ENCODE peak calls at places on chromosomes 7 and 10, in four cellular contexts. One of them, this sample, is unnamed.

GRCh38 chr7:78018541-78019456 is 220.2 kb downstream of the PHTF2 start:
- DNase-seq in dorsolateral prefrontal cortex: no peak
- DNase-seq in fibroblast of pulmonary artery: peak
- DNase-seq in CD8-positive, alpha-beta T cell: no peak
- DNase-seq in this sample: peak

GRCh38 chr7:96014617-96015016 is 242.3 kb downstream of the DYNC1I1 start:
- DNase-seq in dorsolateral prefrontal cortex: no peak
- DNase-seq in fibroblast of pulmonary artery: no peak
- DNase-seq in CD8-positive, alpha-beta T cell: no peak
- DNase-seq in this sample: no peak

GRCh38 chr7:11345621-11346020 is 371.9 kb downstream of the PHF14 start:
- DNase-seq in dorsolateral prefrontal cortex: no peak
- DNase-seq in fibroblast of pulmonary artery: peak
- DNase-seq in CD8-positive, alpha-beta T cell: no peak
- DNase-seq in this sample: no peak

GRCh38 chr7:47670738-47671137 is 88.8 kb upstream of the TNS3 start:
- DNase-seq in dorsolateral prefrontal cortex: no peak
- DNase-seq in fibroblast of pulmonary artery: no peak
- DNase-seq in CD8-positive, alpha-beta T cell: no peak
- DNase-seq in this sample: no peak

GRCh38 chr7:148110097-148110868 is 480.3 kb upstream of the C7orf33 start:
- DNase-seq in dorsolateral prefrontal cortex: no peak
- DNase-seq in fibroblast of pulmonary artery: no peak
- DNase-seq in CD8-positive, alpha-beta T cell: no peak
- DNase-seq in this sample: no peak

GRCh38 chr7:101185258-101185839 is 5.3 kb upstream of the NAT16 start:
- DNase-seq in dorsolateral prefrontal cortex: no peak
- DNase-seq in fibroblast of pulmonary artery: no peak
- DNase-seq in CD8-positive, alpha-beta T cell: no peak
- DNase-seq in this sample: no peak

GRCh38 chr7:34430456-34430855 is 227.6 kb upstream of the NPSR1 start:
- DNase-seq in dorsolateral prefrontal cortex: no peak
- DNase-seq in fibroblast of pulmonary artery: peak
- DNase-seq in CD8-positive, alpha-beta T cell: no peak
- DNase-seq in this sample: peak

GRCh38 chr10:84135836-84136235 is 3.5 kb upstream of the GHITM start:
- DNase-seq in dorsolateral prefrontal cortex: no peak
- DNase-seq in fibroblast of pulmonary artery: no peak
- DNase-seq in CD8-positive, alpha-beta T cell: no peak
- DNase-seq in this sample: no peak

GRCh38 chr10:49143249-49143648 is 9.4 kb upstream of the FAM170B start:
- DNase-seq in dorsolateral prefrontal cortex: no peak
- DNase-seq in fibroblast of pulmonary artery: no peak
- DNase-seq in CD8-positive, alpha-beta T cell: no peak
- DNase-seq in this sample: no peak

GRCh38 chr7:105521027-105521730 is 892 bp downstream of the PUS7 start:
- DNase-seq in dorsolateral prefrontal cortex: peak
- DNase-seq in fibroblast of pulmonary artery: peak
- DNase-seq in CD8-positive, alpha-beta T cell: peak
- DNase-seq in this sample: peak

GRCh38 chr7:71990138-71990462 is 422.0 kb downstream of the CALN1 start:
- DNase-seq in dorsolateral prefrontal cortex: no peak
- DNase-seq in fibroblast of pulmonary artery: no peak
- DNase-seq in CD8-positive, alpha-beta T cell: no peak
- DNase-seq in this sample: no peak

DNA sequence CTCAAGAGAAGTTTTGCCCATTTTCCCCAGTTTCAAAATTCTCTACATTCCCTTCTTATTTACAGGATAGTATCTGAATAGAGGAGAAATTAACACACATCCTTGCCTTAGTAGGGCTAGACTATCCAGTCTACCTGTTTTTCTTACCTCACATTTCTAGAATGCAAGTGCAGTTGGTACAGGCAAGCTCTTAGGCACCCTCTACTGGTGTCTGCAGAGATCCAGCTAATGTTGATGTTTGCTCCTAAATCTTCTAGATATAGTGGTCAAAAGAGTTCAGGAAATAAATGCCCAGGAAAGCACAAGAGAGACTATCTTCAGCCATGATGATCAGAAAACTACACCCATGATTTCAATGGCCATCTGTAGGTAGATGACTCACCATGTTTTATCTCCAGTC is 205.3 kb downstream of the HTR7 start:
- DNase-seq in dorsolateral prefrontal cortex: no peak
- DNase-seq in fibroblast of pulmonary artery: peak
- DNase-seq in CD8-positive, alpha-beta T cell: no peak
- DNase-seq in this sample: peak
- TF ChIP-seq CTCF in dorsolateral prefrontal cortex: no peak
- TF ChIP-seq CTCF in fibroblast of pulmonary artery: peak
- TF ChIP-seq CTCF in CD8-positive, alpha-beta T cell: no peak
- TF ChIP-seq CTCF in this sample: peak

GRCh38 chr7:35623381-35623780 is 71.6 kb downstream of the HERPUD2 start:
- DNase-seq in dorsolateral prefrontal cortex: no peak
- DNase-seq in fibroblast of pulmonary artery: no peak
- DNase-seq in CD8-positive, alpha-beta T cell: no peak
- DNase-seq in this sample: no peak
- H3K4me3 ChIP-seq in dorsolateral prefrontal cortex: no peak
- H3K4me3 ChIP-seq in fibroblast of pulmonary artery: no peak
- H3K4me3 ChIP-seq in CD8-positive, alpha-beta T cell: no peak
- H3K4me3 ChIP-seq in this sample: no peak

GRCh38 chr7:55144333-55144954 is 125.6 kb downstream of the EGFR start:
- DNase-seq in dorsolateral prefrontal cortex: no peak
- DNase-seq in fibroblast of pulmonary artery: no peak
- DNase-seq in CD8-positive, alpha-beta T cell: no peak
- DNase-seq in this sample: no peak
- TF ChIP-seq CTCF in dorsolateral prefrontal cortex: no peak
- TF ChIP-seq CTCF in fibroblast of pulmonary artery: peak
- TF ChIP-seq CTCF in CD8-positive, alpha-beta T cell: no peak
- TF ChIP-seq CTCF in this sample: peak

DNA sequence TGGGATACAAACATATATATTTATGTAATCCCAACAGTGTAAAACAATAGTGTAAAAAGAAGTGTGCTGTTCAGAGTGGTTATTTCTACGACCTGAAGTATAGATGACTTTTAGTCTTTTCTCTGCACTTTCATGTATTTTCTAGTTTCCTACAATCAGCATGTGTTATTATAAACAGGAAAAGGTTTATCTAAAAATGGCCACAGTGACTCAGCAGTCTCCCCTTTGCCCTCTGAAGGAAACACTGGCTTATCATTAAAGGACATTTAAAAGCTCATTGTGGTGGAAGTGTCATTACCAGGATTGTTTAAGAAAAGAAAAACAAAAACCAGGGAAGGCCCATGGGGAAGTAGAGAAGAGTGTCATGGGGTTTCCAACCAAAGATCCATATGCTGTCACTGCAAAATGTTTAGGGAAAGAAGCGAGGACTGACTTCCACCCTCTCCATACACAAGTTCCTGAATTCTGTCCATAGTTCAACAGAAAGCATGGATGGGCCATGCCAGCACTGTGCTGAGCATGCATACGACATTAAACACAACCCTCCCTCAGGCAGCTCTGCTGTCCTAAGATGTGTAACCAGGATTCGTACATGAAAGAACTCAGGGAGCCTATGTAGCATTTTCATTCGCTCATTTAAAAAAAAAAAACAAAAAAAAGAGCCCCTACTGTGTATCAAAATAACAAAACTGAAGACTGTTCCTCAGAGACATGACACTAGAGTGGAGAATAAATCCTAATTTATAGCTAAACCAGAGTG is 10.2 kb downstream of the CYREN start:
- DNase-seq in dorsolateral prefrontal cortex: no peak
- DNase-seq in fibroblast of pulmonary artery: peak
- DNase-seq in CD8-positive, alpha-beta T cell: no peak
- DNase-seq in this sample: peak
- H3K4me3 ChIP-seq in dorsolateral prefrontal cortex: no peak
- H3K4me3 ChIP-seq in fibroblast of pulmonary artery: no peak
- H3K4me3 ChIP-seq in CD8-positive, alpha-beta T cell: no peak
- H3K4me3 ChIP-seq in this sample: no peak

GRCh38 chr10:132885451-132886210 is 56.7 kb downstream of the CFAP46 start:
- DNase-seq in dorsolateral prefrontal cortex: peak
- DNase-seq in fibroblast of pulmonary artery: no peak
- DNase-seq in CD8-positive, alpha-beta T cell: no peak
- DNase-seq in this sample: no peak
- TF ChIP-seq CTCF in dorsolateral prefrontal cortex: no peak
- TF ChIP-seq CTCF in fibroblast of pulmonary artery: no peak
- TF ChIP-seq CTCF in CD8-positive, alpha-beta T cell: no peak
- TF ChIP-seq CTCF in this sample: no peak

GRCh38 chr10:117137031-117137910 is 799 bp downstream of the VAX1 start:
- DNase-seq in dorsolateral prefrontal cortex: no peak
- DNase-seq in fibroblast of pulmonary artery: peak
- DNase-seq in CD8-positive, alpha-beta T cell: no peak
- DNase-seq in this sample: no peak

GRCh38 chr10:117134084-117135025 is 3.7 kb downstream of the VAX1 start:
- DNase-seq in dorsolateral prefrontal cortex: no peak
- DNase-seq in fibroblast of pulmonary artery: no peak
- DNase-seq in CD8-positive, alpha-beta T cell: no peak
- DNase-seq in this sample: no peak

GRCh38 chr10:117135026-117135372 is 3.1 kb downstream of the VAX1 start:
- DNase-seq in dorsolateral prefrontal cortex: no peak
- DNase-seq in fibroblast of pulmonary artery: no peak
- DNase-seq in CD8-positive, alpha-beta T cell: no peak
- DNase-seq in this sample: no peak

GRCh38 chr10:117136391-117136975 is 1.6 kb downstream of the VAX1 start:
- DNase-seq in dorsolateral prefrontal cortex: no peak
- DNase-seq in fibroblast of pulmonary artery: no peak
- DNase-seq in CD8-positive, alpha-beta T cell: no peak
- DNase-seq in this sample: no peak

GRCh38 chr10:117135480-117136140 is 2.5 kb downstream of the VAX1 start:
- DNase-seq in dorsolateral prefrontal cortex: no peak
- DNase-seq in fibroblast of pulmonary artery: no peak
- DNase-seq in CD8-positive, alpha-beta T cell: no peak
- DNase-seq in this sample: no peak
- H3K4me3 ChIP-seq in dorsolateral prefrontal cortex: no peak
- H3K4me3 ChIP-seq in fibroblast of pulmonary artery: no peak
- H3K4me3 ChIP-seq in CD8-positive, alpha-beta T cell: no peak
- H3K4me3 ChIP-seq in this sample: no peak

DNA sequence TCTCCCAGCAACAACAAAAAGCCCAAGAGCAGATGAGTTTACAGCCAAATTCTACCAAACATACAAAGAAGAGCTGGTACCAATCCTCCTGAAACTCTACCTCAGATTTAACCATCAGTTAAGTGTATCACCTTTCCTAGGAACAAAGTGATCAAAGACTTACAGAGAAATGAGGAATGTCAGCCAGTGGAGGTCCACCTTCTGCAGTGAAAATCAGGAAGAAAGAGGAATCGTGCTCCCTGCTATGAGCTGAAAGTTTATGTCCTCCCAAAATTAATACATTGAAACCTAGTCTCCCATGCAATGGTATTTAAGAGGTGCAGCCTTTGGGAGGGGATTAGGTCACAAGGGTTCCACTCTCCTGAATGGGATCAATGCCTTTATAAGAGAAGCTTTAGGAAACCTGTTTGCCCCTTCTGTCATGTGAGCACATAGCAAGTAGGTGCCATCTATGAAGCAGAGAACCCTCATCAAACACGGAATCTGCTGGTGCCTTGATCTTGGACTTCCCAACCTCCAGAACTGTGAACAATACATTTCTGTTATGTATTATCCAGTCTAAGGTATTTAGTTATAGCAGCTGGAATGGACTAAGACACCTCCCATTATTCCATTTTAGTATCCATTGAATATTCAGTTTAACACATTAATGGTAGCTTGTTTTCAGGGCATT is 139.0 kb upstream of the FZD8 start:
- DNase-seq in dorsolateral prefrontal cortex: no peak
- DNase-seq in fibroblast of pulmonary artery: peak
- DNase-seq in CD8-positive, alpha-beta T cell: no peak
- DNase-seq in this sample: peak
- TF ChIP-seq CTCF in dorsolateral prefrontal cortex: no peak
- TF ChIP-seq CTCF in fibroblast of pulmonary artery: no peak
- TF ChIP-seq CTCF in CD8-positive, alpha-beta T cell: no peak
- TF ChIP-seq CTCF in this sample: peak

DNA sequence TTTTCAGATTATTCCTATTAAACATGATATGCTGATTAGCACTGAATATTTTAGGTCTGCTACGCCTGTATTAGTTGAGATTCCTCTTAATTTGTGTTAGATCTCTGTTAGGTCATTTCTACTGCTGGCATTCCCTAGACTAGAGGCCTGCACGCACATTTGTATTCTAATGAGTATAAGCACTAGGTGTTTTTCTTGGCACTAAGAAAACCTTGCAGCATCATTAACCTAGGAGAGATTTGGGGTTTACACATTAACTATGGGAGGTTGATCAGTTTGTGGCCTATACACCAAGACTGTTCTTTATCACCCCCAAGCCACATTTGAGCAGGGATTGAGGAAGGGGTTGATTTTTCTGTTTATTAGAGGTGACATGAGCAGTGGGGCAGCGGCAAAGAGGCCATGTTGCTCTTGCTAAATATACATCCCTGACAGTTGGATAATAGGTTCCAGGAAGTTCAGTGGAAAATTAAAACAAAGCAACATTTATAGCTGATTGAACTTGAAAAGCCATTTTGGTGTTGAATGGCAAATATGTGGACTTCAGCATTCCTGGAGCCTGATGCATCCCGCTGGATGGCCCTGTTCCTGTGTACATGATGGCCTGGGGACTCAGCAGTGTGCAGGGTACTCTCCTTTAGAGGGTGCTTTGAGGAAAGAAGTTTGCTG is 65.2 kb downstream of the GBF1 start:
- DNase-seq in dorsolateral prefrontal cortex: no peak
- DNase-seq in fibroblast of pulmonary artery: peak
- DNase-seq in CD8-positive, alpha-beta T cell: no peak
- DNase-seq in this sample: peak
- H3K4me3 ChIP-seq in dorsolateral prefrontal cortex: no peak
- H3K4me3 ChIP-seq in fibroblast of pulmonary artery: no peak
- H3K4me3 ChIP-seq in CD8-positive, alpha-beta T cell: no peak
- H3K4me3 ChIP-seq in this sample: no peak

GRCh38 chr7:76069238-76069638 is 21.3 kb downstream of the MDH2 start:
- DNase-seq in dorsolateral prefrontal cortex: peak
- DNase-seq in fibroblast of pulmonary artery: peak
- DNase-seq in CD8-positive, alpha-beta T cell: no peak
- DNase-seq in this sample: peak
- TF ChIP-seq CTCF in dorsolateral prefrontal cortex: no peak
- TF ChIP-seq CTCF in fibroblast of pulmonary artery: peak
- TF ChIP-seq CTCF in CD8-positive, alpha-beta T cell: no peak
- TF ChIP-seq CTCF in this sample: peak

GRCh38 chr7:152856351-152856750 is 96.8 kb downstream of the ACTR3B start:
- DNase-seq in dorsolateral prefrontal cortex: no peak
- DNase-seq in fibroblast of pulmonary artery: no peak
- DNase-seq in CD8-positive, alpha-beta T cell: no peak
- DNase-seq in this sample: no peak
- H3K4me3 ChIP-seq in dorsolateral prefrontal cortex: no peak
- H3K4me3 ChIP-seq in fibroblast of pulmonary artery: no peak
- H3K4me3 ChIP-seq in CD8-positive, alpha-beta T cell: no peak
- H3K4me3 ChIP-seq in this sample: no peak